ENCODE peak calls at places on chromosome 9, in eight cellular contexts. One of them, this sample, is unnamed. For H3K4me1, the result is how much of the 10 kb centered on the place peaks cover.

GRCh38 chr9:70285246-70285645 is 26.5 kb downstream of the SMC5 start:
- DNase-seq in transverse colon: no peak
- DNase-seq in H9: no peak
- DNase-seq in pancreas: no peak
- DNase-seq in OCI-LY7: no peak
- DNase-seq in tibial artery: no peak
- DNase-seq in fibroblast of lung: no peak
- DNase-seq in lower lobe of right lung: no peak
- DNase-seq in this sample: no peak

GRCh38 chr9:75892168-75892901 is 1.9 kb downstream of the PCSK5 start:
- DNase-seq in tibial artery: peak
- DNase-seq in OCI-LY7: no peak
- DNase-seq in H9: peak
- DNase-seq in transverse colon: peak
- DNase-seq in lower lobe of right lung: peak
- DNase-seq in fibroblast of lung: peak
- DNase-seq in pancreas: peak
- DNase-seq in this sample: peak

GRCh38 chr9:110808599-110808980 is 140.0 kb downstream of the MUSK start:
- DNase-seq in pancreas: no peak
- DNase-seq in OCI-LY7: no peak
- DNase-seq in lower lobe of right lung: no peak
- DNase-seq in transverse colon: no peak
- DNase-seq in fibroblast of lung: no peak
- DNase-seq in tibial artery: no peak
- DNase-seq in H9: no peak
- DNase-seq in this sample: no peak

GRCh38 chr9:33750307-33750838 is 45.0 kb upstream of the PRSS3 start:
- DNase-seq in transverse colon: peak
- DNase-seq in H9: no peak
- DNase-seq in lower lobe of right lung: no peak
- DNase-seq in pancreas: no peak
- DNase-seq in tibial artery: no peak
- DNase-seq in OCI-LY7: no peak
- DNase-seq in fibroblast of lung: peak
- DNase-seq in this sample: no peak

GRCh38 chr9:106966481-106966880 is 103.5 kb downstream of the ZNF462 start:
- DNase-seq in pancreas: no peak
- DNase-seq in fibroblast of lung: no peak
- DNase-seq in tibial artery: no peak
- DNase-seq in lower lobe of right lung: no peak
- DNase-seq in H9: no peak
- DNase-seq in transverse colon: no peak
- DNase-seq in OCI-LY7: no peak
- DNase-seq in this sample: no peak

GRCh38 chr9:85527331-85528015 is 214.3 kb downstream of the AGTPBP1 start:
- DNase-seq in fibroblast of lung: no peak
- DNase-seq in lower lobe of right lung: no peak
- DNase-seq in tibial artery: no peak
- DNase-seq in H9: no peak
- DNase-seq in transverse colon: no peak
- DNase-seq in pancreas: no peak
- DNase-seq in OCI-LY7: no peak
- DNase-seq in this sample: no peak

GRCh38 chr9:77433675-77434445 is 214.3 kb downstream of the GNA14 start:
- DNase-seq in fibroblast of lung: peak
- DNase-seq in H9: peak
- DNase-seq in tibial artery: no peak
- DNase-seq in pancreas: peak
- DNase-seq in OCI-LY7: peak
- DNase-seq in transverse colon: peak
- DNase-seq in lower lobe of right lung: peak
- DNase-seq in this sample: peak

GRCh38 chr9:134457321-134457923 is 131.2 kb downstream of the RXRA start:
- DNase-seq in transverse colon: no peak
- DNase-seq in fibroblast of lung: no peak
- DNase-seq in pancreas: no peak
- DNase-seq in OCI-LY7: no peak
- DNase-seq in H9: no peak
- DNase-seq in lower lobe of right lung: no peak
- DNase-seq in tibial artery: no peak
- DNase-seq in this sample: no peak

GRCh38 chr9:137972988-137973470 is 95.4 kb downstream of the CACNA1B start:
- DNase-seq in transverse colon: no peak
- DNase-seq in pancreas: no peak
- DNase-seq in tibial artery: peak
- DNase-seq in H9: no peak
- DNase-seq in lower lobe of right lung: peak
- DNase-seq in OCI-LY7: no peak
- DNase-seq in fibroblast of lung: no peak
- DNase-seq in this sample: peak

GRCh38 chr9:95053611-95054440 is 263.7 kb downstream of the FANCC start:
- DNase-seq in lower lobe of right lung: no peak
- DNase-seq in transverse colon: no peak
- DNase-seq in fibroblast of lung: no peak
- DNase-seq in H9: no peak
- DNase-seq in pancreas: no peak
- DNase-seq in tibial artery: no peak
- DNase-seq in OCI-LY7: no peak
- DNase-seq in this sample: no peak

GRCh38 chr9:99593621-99594020 is 228.1 kb upstream of the NR4A3 start:
- DNase-seq in fibroblast of lung: no peak
- DNase-seq in tibial artery: no peak
- DNase-seq in pancreas: no peak
- DNase-seq in lower lobe of right lung: no peak
- DNase-seq in OCI-LY7: no peak
- DNase-seq in transverse colon: no peak
- DNase-seq in H9: no peak
- DNase-seq in this sample: no peak

GRCh38 chr9:117276444-117276843 is 138.4 kb downstream of the ASTN2 start:
- DNase-seq in lower lobe of right lung: no peak
- DNase-seq in tibial artery: no peak
- DNase-seq in fibroblast of lung: no peak
- DNase-seq in pancreas: no peak
- DNase-seq in H9: no peak
- DNase-seq in OCI-LY7: no peak
- DNase-seq in transverse colon: no peak
- DNase-seq in this sample: no peak

DNA sequence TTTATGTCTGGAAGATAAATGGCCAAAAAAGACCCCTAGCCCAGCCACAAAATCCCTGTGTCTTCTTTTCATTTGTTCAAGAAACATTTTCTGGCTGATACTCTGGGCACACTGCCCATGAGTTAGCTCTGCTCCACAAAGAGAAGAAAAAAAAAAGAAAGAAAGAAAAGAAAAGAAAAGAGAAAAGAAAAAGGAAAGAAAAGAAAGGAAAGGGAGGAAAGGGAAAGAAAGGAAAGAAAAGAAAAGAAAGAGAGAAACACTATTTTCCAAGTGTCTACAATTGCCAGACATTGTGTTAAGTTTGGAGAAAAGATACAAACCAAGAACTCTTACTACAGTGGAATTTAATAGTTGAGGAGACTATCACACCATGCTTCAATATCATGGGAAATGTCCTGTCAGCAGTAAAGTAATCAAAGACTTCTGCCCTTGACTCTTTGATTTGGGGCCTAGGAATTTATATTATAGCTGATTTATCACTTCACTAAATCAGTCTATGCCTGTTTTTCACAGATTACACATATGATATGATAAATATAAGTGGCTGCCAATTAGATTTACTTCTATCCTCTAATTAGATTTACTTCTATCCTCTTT is 3.0 kb downstream of the TRMO start:
- DNase-seq in tibial artery: no peak
- DNase-seq in lower lobe of right lung: no peak
- DNase-seq in transverse colon: no peak
- DNase-seq in pancreas: no peak
- DNase-seq in fibroblast of lung: no peak
- DNase-seq in OCI-LY7: no peak
- DNase-seq in H9: no peak
- DNase-seq in this sample: no peak
- H3K4me1 ChIP-seq in tibial artery: under half
- H3K4me1 ChIP-seq in lower lobe of right lung: under half
- H3K4me1 ChIP-seq in transverse colon: under half
- H3K4me1 ChIP-seq in pancreas: under half
- H3K4me1 ChIP-seq in fibroblast of lung: under half
- H3K4me1 ChIP-seq in OCI-LY7: under half
- H3K4me1 ChIP-seq in H9: under half
- H3K4me1 ChIP-seq in this sample: under half

DNA sequence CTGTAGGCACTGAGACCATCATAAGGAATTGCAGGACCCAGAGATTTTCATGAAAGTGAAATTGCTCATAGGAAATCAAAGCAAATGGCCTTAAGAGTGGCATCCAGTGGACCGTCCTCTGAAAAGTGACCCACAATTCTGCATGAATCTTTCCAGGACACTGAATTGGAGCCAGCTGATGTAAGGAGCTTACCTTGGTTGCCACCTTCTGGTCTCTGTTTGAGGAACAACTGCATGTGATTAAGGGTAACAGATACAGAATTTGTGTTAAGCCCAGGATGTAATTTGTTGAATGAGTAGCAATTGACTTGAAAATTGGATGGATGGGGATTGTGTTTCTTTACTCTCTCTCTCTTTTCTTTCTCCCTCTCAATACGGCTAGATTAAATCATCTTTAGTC is 49.9 kb upstream of the GAS1 start:
- DNase-seq in lower lobe of right lung: no peak
- DNase-seq in pancreas: no peak
- DNase-seq in transverse colon: no peak
- DNase-seq in H9: peak
- DNase-seq in OCI-LY7: no peak
- DNase-seq in fibroblast of lung: no peak
- DNase-seq in tibial artery: no peak
- DNase-seq in this sample: no peak
- TF ChIP-seq CTCF in lower lobe of right lung: no peak
- TF ChIP-seq CTCF in pancreas: no peak
- TF ChIP-seq CTCF in transverse colon: no peak
- TF ChIP-seq CTCF in H9: peak
- TF ChIP-seq CTCF in OCI-LY7: no peak
- TF ChIP-seq CTCF in fibroblast of lung: no peak
- TF ChIP-seq CTCF in tibial artery: no peak
- TF ChIP-seq CTCF in this sample: no peak

DNA sequence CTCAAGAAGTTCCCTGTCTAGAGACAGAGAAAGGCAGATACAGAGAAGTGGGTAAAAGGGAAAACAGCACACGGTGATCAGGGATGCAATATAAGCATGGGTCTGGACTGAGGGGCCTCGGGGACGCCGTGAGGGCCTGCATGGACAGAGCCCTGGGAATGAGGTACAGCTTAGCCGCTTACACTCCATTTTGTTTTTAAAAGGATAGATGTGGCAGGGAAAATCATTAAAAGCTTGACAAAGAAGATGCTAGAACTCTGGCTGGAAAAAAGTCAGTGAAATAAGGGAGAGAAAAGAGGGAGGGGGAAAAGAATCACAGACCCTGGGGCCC is 69.1 kb downstream of the EPB41L4B start:
- DNase-seq in tibial artery: no peak
- DNase-seq in OCI-LY7: no peak
- DNase-seq in pancreas: no peak
- DNase-seq in H9: no peak
- DNase-seq in transverse colon: no peak
- DNase-seq in lower lobe of right lung: no peak
- DNase-seq in fibroblast of lung: no peak
- DNase-seq in this sample: no peak
- H3K27ac ChIP-seq in tibial artery: no peak
- H3K27ac ChIP-seq in OCI-LY7: no peak
- H3K27ac ChIP-seq in pancreas: peak
- H3K27ac ChIP-seq in H9: no peak
- H3K27ac ChIP-seq in transverse colon: peak
- H3K27ac ChIP-seq in lower lobe of right lung: peak
- H3K27ac ChIP-seq in fibroblast of lung: no peak
- H3K27ac ChIP-seq in this sample: peak

GRCh38 chr9:136550439-136551085 is 4.7 kb upstream of the NOTCH1 start:
- DNase-seq in pancreas: peak
- DNase-seq in lower lobe of right lung: no peak
- DNase-seq in H9: peak
- DNase-seq in fibroblast of lung: no peak
- DNase-seq in tibial artery: no peak
- DNase-seq in transverse colon: no peak
- DNase-seq in OCI-LY7: no peak
- DNase-seq in this sample: no peak
- H3K4me1 ChIP-seq in pancreas: under half
- H3K4me1 ChIP-seq in lower lobe of right lung: half or more
- H3K4me1 ChIP-seq in H9: under half
- H3K4me1 ChIP-seq in fibroblast of lung: under half
- H3K4me1 ChIP-seq in tibial artery: under half
- H3K4me1 ChIP-seq in transverse colon: under half
- H3K4me1 ChIP-seq in OCI-LY7: under half
- H3K4me1 ChIP-seq in this sample: under half

GRCh38 chr9:12972608-12973589 is 198.1 kb downstream of the LURAP1L start:
- DNase-seq in tibial artery: no peak
- DNase-seq in lower lobe of right lung: no peak
- DNase-seq in H9: no peak
- DNase-seq in OCI-LY7: no peak
- DNase-seq in fibroblast of lung: peak
- DNase-seq in pancreas: peak
- DNase-seq in transverse colon: peak
- DNase-seq in this sample: no peak
- TF ChIP-seq CTCF in tibial artery: no peak
- TF ChIP-seq CTCF in lower lobe of right lung: no peak
- TF ChIP-seq CTCF in H9: no peak
- TF ChIP-seq CTCF in OCI-LY7: no peak
- TF ChIP-seq CTCF in fibroblast of lung: no peak
- TF ChIP-seq CTCF in pancreas: no peak
- TF ChIP-seq CTCF in transverse colon: no peak
- TF ChIP-seq CTCF in this sample: no peak

This sample was measured in upper lobe of right lung.